ENCODE peak calls at places on chromosomes 3 and 15, in ten cellular contexts. G, B, E, A, H, N, W, R, T and Y are unnamed samples. For H3K36me3, the result is how much of the 10 kb centered on the place peaks cover.

GRCh38 chr3:35392187-35392586 is 247.1 kb upstream of the ARPP21 start:
- DNase-seq in G (no peak), B (no peak), E (no peak), A (no peak), H (no peak), N (no peak), W (no peak), R (no peak), T (no peak), Y (no peak)

GRCh38 chr3:134562055-134562454 is 76.2 kb downstream of the CEP63 start:
- DNase-seq in G (no peak), B (no peak), E (no peak), A (no peak), H (no peak), N (no peak), W (no peak), R (no peak), T (no peak), Y (no peak)

GRCh38 chr3:5122741-5123706 is 932 bp downstream of the ARL8B start:
- DNase-seq in G (peak), B (peak), E (peak), A (peak), H (peak), N (peak), W (no peak), R (peak), T (peak), Y (peak)

GRCh38 chr3:60215952-60216351 is 1035.3 kb downstream of the FHIT start:
- DNase-seq in G (no peak), B (no peak), E (no peak), A (no peak), H (no peak), N (no peak), W (no peak), R (no peak), T (no peak), Y (no peak)

GRCh38 chr15:90539789-90540188 is 10.1 kb downstream of the CRTC3 start:
- DNase-seq in G (no peak), B (no peak), E (no peak), A (no peak), H (no peak), N (no peak), W (no peak), R (no peak), T (no peak), Y (no peak)

GRCh38 chr3:60742606-60743145 is 508.6 kb downstream of the FHIT start:
- DNase-seq in G (peak), B (peak), E (peak), A (no peak), H (no peak), N (peak), W (no peak), R (no peak), T (no peak), Y (no peak)

GRCh38 chr15:96335429-96335807 is 4.9 kb downstream of the NR2F2 start:
- DNase-seq in G (no peak), B (peak), E (no peak), A (no peak), H (no peak), N (peak), W (no peak), R (no peak), T (no peak), Y (no peak)

GRCh38 chr15:90471769-90472168 is 58.0 kb upstream of the CRTC3 start:
- DNase-seq in G (no peak), B (no peak), E (no peak), A (no peak), H (no peak), N (no peak), W (no peak), R (no peak), T (no peak), Y (no peak)

GRCh38 chr15:93066103-93066725 is 22.8 kb downstream of the RGMA start:
- DNase-seq in G (no peak), B (no peak), E (no peak), A (no peak), H (no peak), N (peak), W (peak), R (no peak), T (peak), Y (no peak)

GRCh38 chr15:89460048-89460447 is 36.3 kb downstream of the RHCG start:
- DNase-seq in G (no peak), B (no peak), E (no peak), A (no peak), H (no peak), N (no peak), W (peak), R (no peak), T (no peak), Y (no peak)

GRCh38 chr15:89845305-89845893 is 30.7 kb upstream of the ANPEP start:
- DNase-seq in G (no peak), B (no peak), E (peak), A (no peak), H (no peak), N (peak), W (no peak), R (peak), T (no peak), Y (no peak)

GRCh38 chr3:32245200-32245599 is 6.7 kb downstream of the CMTM8 start:
- DNase-seq in G (no peak), B (no peak), E (no peak), A (no peak), H (no peak), N (no peak), W (no peak), R (no peak), T (no peak), Y (no peak)

GRCh38 chr3:188294113-188294512 is 140.2 kb downstream of the LPP start:
- DNase-seq in G (no peak), B (no peak), E (no peak), A (no peak), H (no peak), N (no peak), W (no peak), R (no peak), T (no peak), Y (no peak)
- H3K27ac ChIP-seq in G (no peak), B (no peak), E (peak), A (peak), H (no peak), N (peak), W (peak), R (peak), T (no peak), Y (no peak)

DNA sequence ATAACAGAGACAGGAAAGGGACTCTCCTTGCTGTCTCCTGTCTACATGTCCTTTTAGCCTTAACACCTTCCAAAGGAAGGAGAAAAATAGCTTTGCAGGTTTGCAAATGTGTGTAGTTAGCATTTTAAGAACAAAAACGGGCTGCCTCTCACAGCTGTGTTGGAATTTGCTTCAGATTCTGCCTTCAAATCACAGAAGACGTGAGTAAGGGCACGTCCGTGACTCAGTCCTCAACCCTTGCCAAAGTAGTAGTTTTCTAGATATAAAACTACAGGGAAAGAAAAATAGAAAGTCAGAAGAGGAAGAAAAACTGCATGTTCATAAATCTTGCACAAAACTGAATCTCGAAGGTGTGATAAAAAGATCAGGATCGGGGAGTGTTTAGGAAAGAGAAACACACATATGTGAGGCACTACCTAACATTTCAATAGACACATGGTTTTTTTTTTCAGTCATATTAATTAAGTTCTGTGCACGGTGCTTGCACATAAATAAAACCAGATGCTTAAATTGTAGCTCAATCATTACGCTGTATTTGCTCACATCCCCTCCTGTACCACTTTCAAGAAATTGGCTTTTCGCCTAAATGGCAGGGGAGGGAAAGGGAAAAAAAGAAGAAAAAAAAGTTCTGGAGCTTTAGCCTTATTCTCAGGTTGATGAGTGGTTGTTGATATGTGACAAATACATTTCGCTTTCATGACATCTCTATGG is 71.7 kb downstream of the P3H2 start:
- DNase-seq in G (no peak), B (no peak), E (no peak), A (no peak), H (peak), N (peak), W (no peak), R (no peak), T (peak), Y (no peak)
- H3K4me3 ChIP-seq in G (no peak), B (no peak), E (no peak), A (no peak), H (no peak), N (peak), W (peak), R (peak), T (no peak), Y (no peak)

GRCh38 chr15:42207674-42208579 is at the start of gene VPS39:
- DNase-seq in G (peak), B (peak), E (peak), A (peak), H (peak), N (peak), W (peak), R (peak), T (peak), Y (peak)

GRCh38 chr15:42210703-42211102 is 2.6 kb upstream of the VPS39 start:
- DNase-seq in G (no peak), B (no peak), E (no peak), A (no peak), H (no peak), N (no peak), W (no peak), R (no peak), T (no peak), Y (no peak)

GRCh38 chr15:42214600-42214999 is 6.5 kb upstream of the VPS39 start:
- DNase-seq in G (no peak), B (no peak), E (no peak), A (no peak), H (no peak), N (no peak), W (no peak), R (no peak), T (no peak), Y (no peak)

GRCh38 chr15:42215854-42216829 is 8.0 kb upstream of the VPS39 start:
- DNase-seq in G (no peak), B (no peak), E (no peak), A (no peak), H (no peak), N (no peak), W (no peak), R (no peak), T (no peak), Y (no peak)

DNA sequence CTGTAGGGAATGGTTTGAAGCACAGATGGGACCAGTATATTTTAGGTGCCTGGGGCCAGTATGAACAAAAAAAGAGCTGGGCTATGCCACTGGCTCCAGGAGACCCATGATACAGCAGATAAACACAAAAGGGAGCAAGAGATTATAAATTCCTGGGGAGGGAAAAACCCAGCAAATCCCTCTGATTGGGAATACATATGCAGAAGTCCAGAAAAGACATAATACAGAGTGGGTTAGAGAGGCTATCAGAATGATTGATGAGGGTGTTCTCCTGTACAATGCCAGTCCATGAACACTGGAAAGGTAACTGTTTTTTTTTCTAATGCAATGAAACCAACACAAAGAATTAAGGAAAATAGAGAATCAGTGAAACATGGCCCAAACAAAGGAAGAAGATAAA is 5.4 kb upstream of the VPS39 start:
- DNase-seq in G (no peak), B (no peak), E (no peak), A (no peak), H (no peak), N (no peak), W (no peak), R (no peak), T (no peak), Y (no peak)
- H3K36me3 ChIP-seq in G (half or more), B (under half), E (under half), A (half or more), H (under half), N (under half), W (under half), R (under half), T (under half), Y (half or more)

DNA sequence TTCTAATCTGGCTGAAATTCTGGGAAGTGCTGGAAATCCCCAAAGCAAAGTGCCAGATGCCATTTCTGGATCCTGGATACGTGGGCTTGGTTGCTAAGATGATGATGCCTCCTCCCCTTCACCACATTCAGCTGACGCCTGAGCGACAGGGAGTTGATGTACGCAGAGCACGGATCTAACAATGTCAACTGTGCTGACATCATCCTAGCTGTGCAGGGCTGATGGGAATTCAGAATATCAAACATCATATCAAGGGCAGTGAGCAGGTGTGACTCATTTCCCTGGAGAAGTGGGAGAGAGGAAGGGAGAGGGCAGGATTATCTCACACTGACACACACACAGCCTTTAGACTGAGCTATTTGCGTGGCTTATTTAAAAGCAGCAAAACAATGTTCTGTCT is 92.6 kb upstream of the ZBTB20 start:
- DNase-seq in G (no peak), B (no peak), E (peak), A (no peak), H (no peak), N (peak), W (peak), R (peak), T (peak), Y (no peak)
- H3K27ac ChIP-seq in G (no peak), B (no peak), E (no peak), A (no peak), H (no peak), N (peak), W (no peak), R (peak), T (no peak), Y (no peak)

GRCh38 chr3:195249057-195249770 is 21.7 kb downstream of the XXYLT1 start:
- DNase-seq in G (peak), B (no peak), E (no peak), A (no peak), H (no peak), N (no peak), W (no peak), R (no peak), T (no peak), Y (peak)

GRCh38 chr3:195251336-195252065 is 19.5 kb downstream of the XXYLT1 start:
- DNase-seq in G (no peak), B (no peak), E (no peak), A (no peak), H (no peak), N (no peak), W (no peak), R (no peak), T (no peak), Y (no peak)

GRCh38 chr3:195250473-195251251 is 20.3 kb downstream of the XXYLT1 start:
- DNase-seq in G (peak), B (no peak), E (no peak), A (no peak), H (no peak), N (no peak), W (no peak), R (no peak), T (no peak), Y (no peak)

GRCh38 chr3:195248281-195248680 is 22.7 kb downstream of the XXYLT1 start:
- DNase-seq in G (no peak), B (no peak), E (no peak), A (no peak), H (no peak), N (no peak), W (no peak), R (no peak), T (no peak), Y (no peak)

DNA sequence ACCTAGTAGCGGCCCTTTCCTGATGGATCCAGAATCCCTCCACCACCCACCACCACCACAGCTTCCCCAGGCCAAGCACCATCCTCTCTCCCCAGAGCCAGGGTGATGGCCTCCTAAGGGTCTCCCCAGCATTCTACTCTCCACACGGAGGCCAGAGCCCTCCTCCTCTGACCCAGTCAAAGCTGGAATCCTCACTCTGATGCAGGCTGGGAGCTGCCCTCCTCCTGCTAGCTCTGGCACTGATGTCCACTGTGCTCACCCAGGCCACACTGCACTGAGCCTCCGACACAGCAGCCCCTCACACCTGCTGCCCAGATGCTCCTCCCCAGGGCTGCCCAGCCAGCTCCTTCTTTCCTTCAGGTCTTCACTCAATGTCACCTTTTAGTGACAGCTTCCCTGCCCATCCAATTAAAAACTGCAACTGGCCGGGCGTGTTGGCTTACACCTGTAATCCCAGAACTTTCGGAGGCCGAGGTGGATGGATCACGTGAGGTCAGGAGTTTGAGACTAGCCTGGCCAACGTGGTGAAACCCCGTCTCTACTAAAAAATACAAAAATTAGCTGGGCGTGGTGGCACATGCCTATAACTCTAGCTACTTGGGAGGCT is 21.0 kb downstream of the XXYLT1 start:
- DNase-seq in G (peak), B (no peak), E (no peak), A (no peak), H (no peak), N (no peak), W (no peak), R (no peak), T (no peak), Y (no peak)
- H3K4me3 ChIP-seq in G (no peak), B (no peak), E (no peak), A (no peak), H (no peak), N (no peak), W (no peak), R (no peak), T (no peak), Y (no peak)

GRCh38 chr3:149395107-149396089 is 17.9 kb upstream of the TM4SF1 start:
- DNase-seq in G (no peak), B (no peak), E (peak), A (no peak), H (peak), N (peak), W (peak), R (no peak), T (peak), Y (no peak)
- H3K36me3 ChIP-seq in G (under half), B (under half), E (under half), A (under half), H (under half), N (under half), W (under half), R (under half), T (under half), Y (under half)

DNA sequence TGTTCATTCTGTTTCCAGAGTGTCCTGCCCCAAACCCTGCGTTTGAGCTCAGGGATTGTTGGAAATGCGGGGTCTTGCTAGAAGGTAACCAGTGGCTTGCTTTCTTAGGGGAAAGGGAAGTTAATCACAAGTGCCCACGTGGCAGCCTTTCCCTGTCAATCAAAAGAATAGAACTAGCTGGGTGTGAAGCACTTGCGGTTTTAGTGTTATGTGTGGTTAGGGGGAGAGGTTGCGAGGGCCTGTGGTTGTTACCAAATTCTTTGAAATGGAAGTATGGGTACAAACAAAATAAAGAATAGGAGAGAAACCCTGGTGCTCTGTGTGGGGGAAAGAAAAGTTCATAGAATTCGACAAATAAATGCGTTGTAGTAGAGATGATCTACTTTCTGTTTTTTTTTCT is 67.6 kb downstream of the FNDC3B start:
- DNase-seq in G (no peak), B (no peak), E (no peak), A (peak), H (no peak), N (peak), W (no peak), R (no peak), T (peak), Y (peak)
- H3K27ac ChIP-seq in G (no peak), B (no peak), E (no peak), A (peak), H (no peak), N (peak), W (peak), R (no peak), T (no peak), Y (peak)

GRCh38 chr3:138450181-138450580 is 15.8 kb downstream of the ESYT3 start:
- DNase-seq in G (no peak), B (no peak), E (no peak), A (no peak), H (no peak), N (no peak), W (no peak), R (no peak), T (no peak), Y (peak)
- H3K4me3 ChIP-seq in G (no peak), B (no peak), E (no peak), A (no peak), H (no peak), N (no peak), W (no peak), R (no peak), T (no peak), Y (no peak)

DNA sequence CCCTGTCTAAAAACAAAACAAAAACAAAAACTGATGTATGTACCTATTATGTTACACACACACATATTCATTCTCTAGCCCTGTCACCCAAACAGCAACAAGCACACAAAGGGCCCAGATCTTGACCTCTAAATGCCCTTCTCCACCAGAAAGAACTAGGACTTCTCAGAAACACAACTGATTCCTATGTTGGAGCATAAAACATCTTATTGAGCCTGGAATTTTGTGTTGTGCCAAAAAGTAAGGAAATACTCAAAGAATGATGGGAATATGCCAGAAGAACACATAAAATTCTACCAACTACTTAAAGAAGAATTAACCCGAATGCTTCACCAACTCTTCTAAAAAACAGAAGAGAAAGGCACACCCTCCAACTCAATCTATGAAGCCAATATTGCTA is 66.7 kb upstream of the OCA2 start:
- DNase-seq in G (no peak), B (no peak), E (no peak), A (no peak), H (no peak), N (no peak), W (no peak), R (no peak), T (no peak), Y (no peak)
- H3K36me3 ChIP-seq in G (half or more), B (under half), E (under half), A (half or more), H (under half), N (under half), W (under half), R (under half), T (under half), Y (half or more)